ENCODE peak calls at places on chromosomes 5 and 9, in eight cellular contexts. One of them, this sample, is unnamed.

GRCh38 chr5:5100635-5101034 is 39.5 kb upstream of the ADAMTS16 start:
- DNase-seq in NCI-H187: no peak
- DNase-seq in nephron progenitor cell: no peak
- DNase-seq in skeletal muscle cell: no peak
- DNase-seq in stimulated activated CD4-positive, alpha-beta T cell treated with anti-CD3 and anti-CD28 coated beads, TNF-alpha, amount 100 ng/mL, for 4 hours: no peak
- DNase-seq in smooth muscle cell of the brain vasculature: no peak
- DNase-seq in activated T-helper 1 cell treated with anti-CD3 and anti-CD28 coated beads, Interleukin-2, amount 50 U/mL, for 16 hours: no peak
- DNase-seq in naive thymus-derived CD4-positive, alpha-beta T cell: no peak
- DNase-seq in this sample: no peak

GRCh38 chr9:93003552-93004407 is 54.7 kb upstream of the SUSD3 start:
- DNase-seq in NCI-H187: peak
- DNase-seq in nephron progenitor cell: peak
- DNase-seq in skeletal muscle cell: no peak
- DNase-seq in stimulated activated CD4-positive, alpha-beta T cell treated with anti-CD3 and anti-CD28 coated beads, TNF-alpha, amount 100 ng/mL, for 4 hours: peak
- DNase-seq in smooth muscle cell of the brain vasculature: no peak
- DNase-seq in activated T-helper 1 cell treated with anti-CD3 and anti-CD28 coated beads, Interleukin-2, amount 50 U/mL, for 16 hours: no peak
- DNase-seq in naive thymus-derived CD4-positive, alpha-beta T cell: peak
- DNase-seq in this sample: peak

GRCh38 chr5:178189433-178189832 is 2.3 kb upstream of the GMCL2 start:
- DNase-seq in NCI-H187: no peak
- DNase-seq in nephron progenitor cell: no peak
- DNase-seq in skeletal muscle cell: no peak
- DNase-seq in stimulated activated CD4-positive, alpha-beta T cell treated with anti-CD3 and anti-CD28 coated beads, TNF-alpha, amount 100 ng/mL, for 4 hours: no peak
- DNase-seq in smooth muscle cell of the brain vasculature: no peak
- DNase-seq in activated T-helper 1 cell treated with anti-CD3 and anti-CD28 coated beads, Interleukin-2, amount 50 U/mL, for 16 hours: no peak
- DNase-seq in naive thymus-derived CD4-positive, alpha-beta T cell: no peak
- DNase-seq in this sample: no peak

GRCh38 chr9:31574006-31574750 is 810.3 kb upstream of the ACO1 start:
- DNase-seq in NCI-H187: no peak
- DNase-seq in nephron progenitor cell: no peak
- DNase-seq in skeletal muscle cell: no peak
- DNase-seq in stimulated activated CD4-positive, alpha-beta T cell treated with anti-CD3 and anti-CD28 coated beads, TNF-alpha, amount 100 ng/mL, for 4 hours: no peak
- DNase-seq in smooth muscle cell of the brain vasculature: no peak
- DNase-seq in activated T-helper 1 cell treated with anti-CD3 and anti-CD28 coated beads, Interleukin-2, amount 50 U/mL, for 16 hours: no peak
- DNase-seq in naive thymus-derived CD4-positive, alpha-beta T cell: no peak
- DNase-seq in this sample: no peak

GRCh38 chr5:171863928-171864327 is 78.3 kb downstream of the SMIM23 start:
- DNase-seq in NCI-H187: no peak
- DNase-seq in nephron progenitor cell: no peak
- DNase-seq in skeletal muscle cell: peak
- DNase-seq in stimulated activated CD4-positive, alpha-beta T cell treated with anti-CD3 and anti-CD28 coated beads, TNF-alpha, amount 100 ng/mL, for 4 hours: no peak
- DNase-seq in smooth muscle cell of the brain vasculature: peak
- DNase-seq in activated T-helper 1 cell treated with anti-CD3 and anti-CD28 coated beads, Interleukin-2, amount 50 U/mL, for 16 hours: no peak
- DNase-seq in naive thymus-derived CD4-positive, alpha-beta T cell: no peak
- DNase-seq in this sample: no peak

GRCh38 chr9:98064623-98065392 is 8.3 kb downstream of the NANS start:
- DNase-seq in NCI-H187: no peak
- DNase-seq in nephron progenitor cell: no peak
- DNase-seq in skeletal muscle cell: no peak
- DNase-seq in stimulated activated CD4-positive, alpha-beta T cell treated with anti-CD3 and anti-CD28 coated beads, TNF-alpha, amount 100 ng/mL, for 4 hours: no peak
- DNase-seq in smooth muscle cell of the brain vasculature: peak
- DNase-seq in activated T-helper 1 cell treated with anti-CD3 and anti-CD28 coated beads, Interleukin-2, amount 50 U/mL, for 16 hours: no peak
- DNase-seq in naive thymus-derived CD4-positive, alpha-beta T cell: no peak
- DNase-seq in this sample: no peak

GRCh38 chr5:122192883-122193496 is 63.6 kb downstream of the ZNF474 start:
- DNase-seq in NCI-H187: no peak
- DNase-seq in nephron progenitor cell: peak
- DNase-seq in skeletal muscle cell: no peak
- DNase-seq in stimulated activated CD4-positive, alpha-beta T cell treated with anti-CD3 and anti-CD28 coated beads, TNF-alpha, amount 100 ng/mL, for 4 hours: no peak
- DNase-seq in smooth muscle cell of the brain vasculature: peak
- DNase-seq in activated T-helper 1 cell treated with anti-CD3 and anti-CD28 coated beads, Interleukin-2, amount 50 U/mL, for 16 hours: no peak
- DNase-seq in naive thymus-derived CD4-positive, alpha-beta T cell: no peak
- DNase-seq in this sample: peak

GRCh38 chr9:9552665-9553064 is 1060.1 kb downstream of the PTPRD start:
- DNase-seq in NCI-H187: no peak
- DNase-seq in nephron progenitor cell: no peak
- DNase-seq in skeletal muscle cell: no peak
- DNase-seq in stimulated activated CD4-positive, alpha-beta T cell treated with anti-CD3 and anti-CD28 coated beads, TNF-alpha, amount 100 ng/mL, for 4 hours: no peak
- DNase-seq in smooth muscle cell of the brain vasculature: no peak
- DNase-seq in activated T-helper 1 cell treated with anti-CD3 and anti-CD28 coated beads, Interleukin-2, amount 50 U/mL, for 16 hours: no peak
- DNase-seq in naive thymus-derived CD4-positive, alpha-beta T cell: no peak
- DNase-seq in this sample: no peak

GRCh38 chr5:129804705-129805104 is 56.8 kb downstream of the MINAR2 start:
- DNase-seq in NCI-H187: no peak
- DNase-seq in nephron progenitor cell: peak
- DNase-seq in skeletal muscle cell: no peak
- DNase-seq in stimulated activated CD4-positive, alpha-beta T cell treated with anti-CD3 and anti-CD28 coated beads, TNF-alpha, amount 100 ng/mL, for 4 hours: no peak
- DNase-seq in smooth muscle cell of the brain vasculature: no peak
- DNase-seq in activated T-helper 1 cell treated with anti-CD3 and anti-CD28 coated beads, Interleukin-2, amount 50 U/mL, for 16 hours: no peak
- DNase-seq in naive thymus-derived CD4-positive, alpha-beta T cell: no peak
- DNase-seq in this sample: no peak

GRCh38 chr5:150134198-150134588 is 21.5 kb downstream of the PDGFRB start:
- DNase-seq in NCI-H187: no peak
- DNase-seq in nephron progenitor cell: no peak
- DNase-seq in skeletal muscle cell: no peak
- DNase-seq in stimulated activated CD4-positive, alpha-beta T cell treated with anti-CD3 and anti-CD28 coated beads, TNF-alpha, amount 100 ng/mL, for 4 hours: no peak
- DNase-seq in smooth muscle cell of the brain vasculature: no peak
- DNase-seq in activated T-helper 1 cell treated with anti-CD3 and anti-CD28 coated beads, Interleukin-2, amount 50 U/mL, for 16 hours: no peak
- DNase-seq in naive thymus-derived CD4-positive, alpha-beta T cell: no peak
- DNase-seq in this sample: no peak

GRCh38 chr5:56511442-56511841 is 278.3 kb upstream of the ANKRD55 start:
- DNase-seq in NCI-H187: no peak
- DNase-seq in nephron progenitor cell: no peak
- DNase-seq in skeletal muscle cell: no peak
- DNase-seq in stimulated activated CD4-positive, alpha-beta T cell treated with anti-CD3 and anti-CD28 coated beads, TNF-alpha, amount 100 ng/mL, for 4 hours: no peak
- DNase-seq in smooth muscle cell of the brain vasculature: no peak
- DNase-seq in activated T-helper 1 cell treated with anti-CD3 and anti-CD28 coated beads, Interleukin-2, amount 50 U/mL, for 16 hours: no peak
- DNase-seq in naive thymus-derived CD4-positive, alpha-beta T cell: no peak
- DNase-seq in this sample: no peak

GRCh38 chr5:85132269-85132668 is 747.6 kb upstream of the EDIL3 start:
- DNase-seq in NCI-H187: no peak
- DNase-seq in nephron progenitor cell: no peak
- DNase-seq in skeletal muscle cell: no peak
- DNase-seq in stimulated activated CD4-positive, alpha-beta T cell treated with anti-CD3 and anti-CD28 coated beads, TNF-alpha, amount 100 ng/mL, for 4 hours: no peak
- DNase-seq in smooth muscle cell of the brain vasculature: no peak
- DNase-seq in activated T-helper 1 cell treated with anti-CD3 and anti-CD28 coated beads, Interleukin-2, amount 50 U/mL, for 16 hours: no peak
- DNase-seq in naive thymus-derived CD4-positive, alpha-beta T cell: no peak
- DNase-seq in this sample: no peak

GRCh38 chr5:135706893-135707292 is 127.6 kb upstream of the SLC25A48 start:
- DNase-seq in NCI-H187: no peak
- DNase-seq in nephron progenitor cell: no peak
- DNase-seq in skeletal muscle cell: no peak
- DNase-seq in stimulated activated CD4-positive, alpha-beta T cell treated with anti-CD3 and anti-CD28 coated beads, TNF-alpha, amount 100 ng/mL, for 4 hours: no peak
- DNase-seq in smooth muscle cell of the brain vasculature: no peak
- DNase-seq in activated T-helper 1 cell treated with anti-CD3 and anti-CD28 coated beads, Interleukin-2, amount 50 U/mL, for 16 hours: no peak
- DNase-seq in naive thymus-derived CD4-positive, alpha-beta T cell: no peak
- DNase-seq in this sample: no peak

GRCh38 chr9:127792417-127793031 is 6.7 kb downstream of the CDK9 start:
- DNase-seq in NCI-H187: no peak
- DNase-seq in nephron progenitor cell: no peak
- DNase-seq in skeletal muscle cell: no peak
- DNase-seq in stimulated activated CD4-positive, alpha-beta T cell treated with anti-CD3 and anti-CD28 coated beads, TNF-alpha, amount 100 ng/mL, for 4 hours: no peak
- DNase-seq in smooth muscle cell of the brain vasculature: no peak
- DNase-seq in activated T-helper 1 cell treated with anti-CD3 and anti-CD28 coated beads, Interleukin-2, amount 50 U/mL, for 16 hours: no peak
- DNase-seq in naive thymus-derived CD4-positive, alpha-beta T cell: no peak
- DNase-seq in this sample: no peak

GRCh38 chr5:77636423-77637169 is 1.9 kb downstream of the OTP start:
- DNase-seq in NCI-H187: no peak
- DNase-seq in nephron progenitor cell: no peak
- DNase-seq in skeletal muscle cell: no peak
- DNase-seq in stimulated activated CD4-positive, alpha-beta T cell treated with anti-CD3 and anti-CD28 coated beads, TNF-alpha, amount 100 ng/mL, for 4 hours: no peak
- DNase-seq in smooth muscle cell of the brain vasculature: no peak
- DNase-seq in activated T-helper 1 cell treated with anti-CD3 and anti-CD28 coated beads, Interleukin-2, amount 50 U/mL, for 16 hours: no peak
- DNase-seq in naive thymus-derived CD4-positive, alpha-beta T cell: no peak
- DNase-seq in this sample: no peak

GRCh38 chr5:103708601-103709000 is 146.0 kb upstream of the NUDT12 start:
- DNase-seq in NCI-H187: no peak
- DNase-seq in nephron progenitor cell: no peak
- DNase-seq in skeletal muscle cell: no peak
- DNase-seq in stimulated activated CD4-positive, alpha-beta T cell treated with anti-CD3 and anti-CD28 coated beads, TNF-alpha, amount 100 ng/mL, for 4 hours: no peak
- DNase-seq in smooth muscle cell of the brain vasculature: no peak
- DNase-seq in activated T-helper 1 cell treated with anti-CD3 and anti-CD28 coated beads, Interleukin-2, amount 50 U/mL, for 16 hours: no peak
- DNase-seq in naive thymus-derived CD4-positive, alpha-beta T cell: no peak
- DNase-seq in this sample: no peak

GRCh38 chr9:130054820-130055219 is 1.1 kb downstream of the GPR107 start:
- DNase-seq in NCI-H187: no peak
- DNase-seq in nephron progenitor cell: no peak
- DNase-seq in skeletal muscle cell: no peak
- DNase-seq in stimulated activated CD4-positive, alpha-beta T cell treated with anti-CD3 and anti-CD28 coated beads, TNF-alpha, amount 100 ng/mL, for 4 hours: no peak
- DNase-seq in smooth muscle cell of the brain vasculature: no peak
- DNase-seq in activated T-helper 1 cell treated with anti-CD3 and anti-CD28 coated beads, Interleukin-2, amount 50 U/mL, for 16 hours: no peak
- DNase-seq in naive thymus-derived CD4-positive, alpha-beta T cell: no peak
- DNase-seq in this sample: no peak

GRCh38 chr5:56717253-56717987 is 97.9 kb upstream of the MAP3K1 start:
- DNase-seq in NCI-H187: no peak
- DNase-seq in nephron progenitor cell: no peak
- DNase-seq in skeletal muscle cell: no peak
- DNase-seq in stimulated activated CD4-positive, alpha-beta T cell treated with anti-CD3 and anti-CD28 coated beads, TNF-alpha, amount 100 ng/mL, for 4 hours: no peak
- DNase-seq in smooth muscle cell of the brain vasculature: no peak
- DNase-seq in activated T-helper 1 cell treated with anti-CD3 and anti-CD28 coated beads, Interleukin-2, amount 50 U/mL, for 16 hours: no peak
- DNase-seq in naive thymus-derived CD4-positive, alpha-beta T cell: no peak
- DNase-seq in this sample: peak

GRCh38 chr5:36985387-36985786 is 108.8 kb downstream of the NIPBL start:
- DNase-seq in NCI-H187: no peak
- DNase-seq in nephron progenitor cell: no peak
- DNase-seq in skeletal muscle cell: no peak
- DNase-seq in stimulated activated CD4-positive, alpha-beta T cell treated with anti-CD3 and anti-CD28 coated beads, TNF-alpha, amount 100 ng/mL, for 4 hours: no peak
- DNase-seq in smooth muscle cell of the brain vasculature: no peak
- DNase-seq in activated T-helper 1 cell treated with anti-CD3 and anti-CD28 coated beads, Interleukin-2, amount 50 U/mL, for 16 hours: no peak
- DNase-seq in naive thymus-derived CD4-positive, alpha-beta T cell: no peak
- DNase-seq in this sample: no peak

GRCh38 chr9:97845763-97846162 is 7.3 kb upstream of the FOXE1 start:
- DNase-seq in NCI-H187: no peak
- DNase-seq in nephron progenitor cell: no peak
- DNase-seq in skeletal muscle cell: no peak
- DNase-seq in stimulated activated CD4-positive, alpha-beta T cell treated with anti-CD3 and anti-CD28 coated beads, TNF-alpha, amount 100 ng/mL, for 4 hours: no peak
- DNase-seq in smooth muscle cell of the brain vasculature: no peak
- DNase-seq in activated T-helper 1 cell treated with anti-CD3 and anti-CD28 coated beads, Interleukin-2, amount 50 U/mL, for 16 hours: no peak
- DNase-seq in naive thymus-derived CD4-positive, alpha-beta T cell: no peak
- DNase-seq in this sample: no peak

This sample was measured in prostate gland.